ENCODE peak calls at places on chromosomes 12 and 14, in ten cellular contexts. X, K, N, H, M, Z, Q, D, B and Y are unnamed samples.

GRCh38 chr14:24425704-24426103 is 3.8 kb downstream of the CBLN3 start:
- DNase-seq in X (no peak), K (no peak), N (no peak), H (no peak), M (no peak), Z (no peak), Q (peak), D (no peak), B (no peak), Y (no peak)

GRCh38 chr12:34398706-34399630 is 376.7 kb downstream of the ALG10 start:
- DNase-seq in X (peak), K (no peak), N (no peak), H (no peak), M (no peak), Z (no peak), Q (peak), D (peak), B (peak), Y (no peak)

GRCh38 chr14:38880643-38881567 is 222.1 kb downstream of the SEC23A start:
- DNase-seq in X (no peak), K (no peak), N (no peak), H (no peak), M (no peak), Z (no peak), Q (no peak), D (no peak), B (no peak), Y (no peak)

GRCh38 chr14:64663174-64663573 is 41.0 kb upstream of the PLEKHG3 start:
- DNase-seq in X (no peak), K (no peak), N (no peak), H (no peak), M (no peak), Z (no peak), Q (no peak), D (no peak), B (no peak), Y (peak)

GRCh38 chr12:24921251-24922038 is 27.5 kb downstream of the BCAT1 start:
- DNase-seq in X (no peak), K (no peak), N (no peak), H (no peak), M (no peak), Z (no peak), Q (no peak), D (no peak), B (no peak), Y (no peak)

GRCh38 chr12:42450248-42450647 is 124.3 kb downstream of the PPHLN1 start:
- DNase-seq in X (peak), K (no peak), N (no peak), H (no peak), M (no peak), Z (no peak), Q (no peak), D (no peak), B (no peak), Y (no peak)

GRCh38 chr12:107356266-107356936 is 263.1 kb upstream of the CRY1 start:
- DNase-seq in X (no peak), K (no peak), N (no peak), H (no peak), M (no peak), Z (no peak), Q (no peak), D (no peak), B (no peak), Y (peak)

GRCh38 chr14:95070748-95071435 is 86.4 kb downstream of the DICER1 start:
- DNase-seq in X (no peak), K (no peak), N (no peak), H (no peak), M (no peak), Z (no peak), Q (no peak), D (no peak), B (no peak), Y (no peak)

GRCh38 chr14:24212924-24213865 is at the start of gene CHMP4A:
- DNase-seq in X (peak), K (peak), N (peak), H (peak), M (peak), Z (peak), Q (peak), D (peak), B (peak), Y (peak)

GRCh38 chr12:102567031-102567985 is 86.9 kb upstream of the IGF1 start:
- DNase-seq in X (no peak), K (no peak), N (peak), H (no peak), M (no peak), Z (no peak), Q (no peak), D (no peak), B (no peak), Y (peak)

GRCh38 chr12:6752181-6752930 is 585 bp downstream of the MLF2 start:
- DNase-seq in X (peak), K (no peak), N (peak), H (peak), M (no peak), Z (no peak), Q (no peak), D (no peak), B (peak), Y (no peak)

GRCh38 chr12:104059963-104060362 is 4.4 kb upstream of the HCFC2 start:
- DNase-seq in X (no peak), K (no peak), N (no peak), H (no peak), M (no peak), Z (no peak), Q (no peak), D (no peak), B (no peak), Y (no peak)

GRCh38 chr14:96001866-96002510 is 37.2 kb upstream of the C14orf132 start:
- DNase-seq in X (no peak), K (no peak), N (no peak), H (no peak), M (no peak), Z (no peak), Q (no peak), D (no peak), B (no peak), Y (no peak)

GRCh38 chr12:32679910-32680217 is 763 bp downstream of the DNM1L start:
- DNase-seq in X (no peak), K (no peak), N (no peak), H (no peak), M (no peak), Z (no peak), Q (no peak), D (no peak), B (no peak), Y (no peak)

GRCh38 chr12:6292606-6293005 is 17.9 kb upstream of the PLEKHG6 start:
- DNase-seq in X (no peak), K (no peak), N (no peak), H (no peak), M (no peak), Z (no peak), Q (no peak), D (no peak), B (no peak), Y (no peak)

GRCh38 chr14:62084020-62084419 is 321.8 kb downstream of the SNAPC1 start:
- DNase-seq in X (no peak), K (no peak), N (no peak), H (no peak), M (no peak), Z (no peak), Q (no peak), D (no peak), B (no peak), Y (no peak)

GRCh38 chr12:46843811-46844210 is 18.0 kb upstream of the SLC38A4 start:
- DNase-seq in X (no peak), K (no peak), N (no peak), H (no peak), M (no peak), Z (no peak), Q (no peak), D (no peak), B (no peak), Y (no peak)

GRCh38 chr12:51281202-51281924 is 11.1 kb upstream of the SMAGP start:
- DNase-seq in X (no peak), K (no peak), N (no peak), H (no peak), M (no peak), Z (no peak), Q (no peak), D (no peak), B (no peak), Y (peak)

GRCh38 chr14:42437809-42438208 is 831.1 kb downstream of the LRFN5 start:
- DNase-seq in X (no peak), K (no peak), N (no peak), H (no peak), M (no peak), Z (no peak), Q (no peak), D (no peak), B (no peak), Y (no peak)

GRCh38 chr12:52006726-52007157 is at the start of gene TAMALIN:
- DNase-seq in X (peak), K (no peak), N (no peak), H (peak), M (no peak), Z (no peak), Q (peak), D (peak), B (peak), Y (no peak)

GRCh38 chr14:51648296-51648695 is 3.4 kb upstream of the FRMD6 start:
- DNase-seq in X (no peak), K (no peak), N (no peak), H (no peak), M (no peak), Z (no peak), Q (no peak), D (no peak), B (no peak), Y (no peak)

GRCh38 chr14:71372411-71372838 is 465.2 kb downstream of the PCNX1 start:
- DNase-seq in X (no peak), K (no peak), N (no peak), H (no peak), M (no peak), Z (no peak), Q (no peak), D (no peak), B (no peak), Y (no peak)

GRCh38 chr12:52906049-52906645 is 1.3 kb upstream of the KRT8 start:
- DNase-seq in X (no peak), K (no peak), N (no peak), H (no peak), M (no peak), Z (no peak), Q (no peak), D (no peak), B (no peak), Y (no peak)

GRCh38 chr12:63313139-63313538 is 162.1 kb upstream of the AVPR1A start:
- DNase-seq in X (no peak), K (no peak), N (no peak), H (no peak), M (no peak), Z (no peak), Q (no peak), D (no peak), B (no peak), Y (no peak)

GRCh38 chr12:2627343-2628191 is 167.2 kb upstream of the FKBP4 start:
- DNase-seq in X (no peak), K (no peak), N (no peak), H (no peak), M (no peak), Z (no peak), Q (no peak), D (no peak), B (no peak), Y (no peak)

GRCh38 chr12:48744251-48745008 is 27.9 kb upstream of the CCNT1 start:
- DNase-seq in X (no peak), K (no peak), N (no peak), H (no peak), M (no peak), Z (no peak), Q (no peak), D (no peak), B (no peak), Y (no peak)

GRCh38 chr12:54337854-54338650 is 13.1 kb downstream of the COPZ1 start:
- DNase-seq in X (peak), K (no peak), N (no peak), H (no peak), M (no peak), Z (no peak), Q (no peak), D (no peak), B (no peak), Y (no peak)

GRCh38 chr14:71994416-71994815 is 62.2 kb downstream of the RGS6 start:
- DNase-seq in X (no peak), K (no peak), N (no peak), H (no peak), M (no peak), Z (no peak), Q (no peak), D (no peak), B (no peak), Y (no peak)

GRCh38 chr12:29081101-29081500 is 68.0 kb upstream of the FAR2 start:
- DNase-seq in X (no peak), K (no peak), N (no peak), H (no peak), M (no peak), Z (no peak), Q (no peak), D (no peak), B (no peak), Y (no peak)

GRCh38 chr12:69066420-69067373 is 133.7 kb upstream of the CPM start:
- DNase-seq in X (no peak), K (no peak), N (no peak), H (no peak), M (no peak), Z (no peak), Q (no peak), D (no peak), B (no peak), Y (no peak)

GRCh38 chr12:104643093-104643646 is 186.4 kb downstream of the CHST11 start:
- DNase-seq in X (no peak), K (no peak), N (no peak), H (no peak), M (no peak), Z (no peak), Q (no peak), D (no peak), B (no peak), Y (no peak)

GRCh38 chr12:9869307-9870161 is at the start of gene CLEC2B:
- DNase-seq in X (no peak), K (no peak), N (no peak), H (no peak), M (no peak), Z (no peak), Q (no peak), D (no peak), B (no peak), Y (no peak)

GRCh38 chr12:12365931-12366431 is 9.1 kb downstream of the BORCS5 start:
- DNase-seq in X (no peak), K (no peak), N (no peak), H (no peak), M (no peak), Z (no peak), Q (no peak), D (no peak), B (no peak), Y (no peak)

GRCh38 chr12:12364787-12365441 is 8.0 kb downstream of the BORCS5 start:
- DNase-seq in X (no peak), K (no peak), N (no peak), H (no peak), M (no peak), Z (no peak), Q (no peak), D (no peak), B (no peak), Y (no peak)

GRCh38 chr12:12367096-12367998 is 10.5 kb downstream of the BORCS5 start:
- DNase-seq in X (no peak), K (no peak), N (no peak), H (no peak), M (no peak), Z (no peak), Q (no peak), D (no peak), B (no peak), Y (no peak)

DNA sequence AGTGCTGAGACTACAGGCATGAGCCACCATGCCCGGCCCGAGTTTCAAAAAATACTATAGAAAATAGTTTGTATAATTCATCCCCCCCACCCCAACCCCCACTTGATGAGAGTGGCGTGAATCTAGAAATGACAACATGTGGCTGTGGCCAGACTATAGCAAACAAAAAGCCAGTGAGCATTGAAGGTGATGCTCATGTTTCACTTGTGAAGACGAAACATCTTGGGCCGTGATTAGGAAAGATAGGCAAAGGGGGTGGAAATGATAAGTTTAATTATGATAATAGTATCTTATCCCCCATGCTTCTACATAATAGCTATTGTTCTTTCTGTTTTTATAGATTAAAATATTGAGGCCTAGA is 8.5 kb downstream of the BORCS5 start:
- DNase-seq in X (no peak), K (no peak), N (no peak), H (no peak), M (no peak), Z (no peak), Q (no peak), D (no peak), B (no peak), Y (no peak)
- TF ChIP-seq POLR2A in X (no peak), K (no peak), N (no peak), H (no peak), M (no peak), Z (no peak), Q (no peak), D (no peak), B (no peak), Y (no peak)

GRCh38 chr14:105168093-105168420 is 519 bp downstream of the JAG2 start:
- DNase-seq in X (no peak), K (no peak), N (no peak), H (no peak), M (no peak), Z (no peak), Q (no peak), D (no peak), B (no peak), Y (no peak)

GRCh38 chr14:105169776-105170655 is 1.4 kb upstream of the JAG2 start:
- DNase-seq in X (no peak), K (no peak), N (no peak), H (no peak), M (no peak), Z (no peak), Q (no peak), D (no peak), B (no peak), Y (no peak)

GRCh38 chr14:105168979-105169507 is 467 bp upstream of the JAG2 start:
- DNase-seq in X (no peak), K (no peak), N (peak), H (no peak), M (no peak), Z (no peak), Q (no peak), D (peak), B (no peak), Y (no peak)

GRCh38 chr14:105167303-105168092 is 1.1 kb downstream of the JAG2 start:
- DNase-seq in X (no peak), K (no peak), N (no peak), H (no peak), M (no peak), Z (no peak), Q (no peak), D (no peak), B (no peak), Y (no peak)

DNA sequence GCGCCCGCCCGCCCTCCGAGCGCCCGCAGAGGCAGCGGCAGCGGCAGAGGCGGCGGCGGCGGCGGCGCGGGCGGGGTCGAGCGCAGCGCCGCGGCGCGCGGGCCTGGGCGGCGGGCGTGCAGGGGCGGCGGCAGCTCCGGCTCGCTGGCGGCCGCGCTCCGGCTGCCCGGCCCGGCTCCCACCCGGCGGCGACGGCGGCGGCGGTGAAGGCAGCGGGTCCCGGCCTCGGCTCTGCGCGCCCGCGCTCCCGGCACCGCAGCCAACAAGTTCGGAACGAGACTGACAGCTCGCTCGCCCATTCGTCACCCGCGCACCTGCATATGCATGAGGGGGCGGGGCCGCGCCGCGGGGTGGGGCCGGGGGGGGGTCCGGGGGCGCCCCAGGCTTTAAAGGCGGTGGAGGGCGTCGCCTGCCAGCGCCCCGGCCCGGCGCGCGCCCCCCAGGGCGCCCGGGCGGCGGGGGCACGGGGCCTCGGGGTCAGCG is at the start of gene JAG2:
- DNase-seq in X (no peak), K (no peak), N (peak), H (peak), M (no peak), Z (no peak), Q (peak), D (peak), B (no peak), Y (peak)
- TF ChIP-seq POLR2A in X (no peak), K (no peak), N (no peak), H (no peak), M (no peak), Z (no peak), Q (no peak), D (no peak), B (no peak), Y (peak)

GRCh38 chr14:104082807-104083206 is 2.7 kb upstream of the ASPG start:
- DNase-seq in X (peak), K (no peak), N (no peak), H (no peak), M (no peak), Z (no peak), Q (peak), D (peak), B (peak), Y (peak)
- TF ChIP-seq POLR2A in X (no peak), K (no peak), N (no peak), H (peak), M (no peak), Z (no peak), Q (no peak), D (no peak), B (no peak), Y (no peak)

GRCh38 chr12:131853832-131854797 is 25.9 kb downstream of the MMP17 start:
- DNase-seq in X (no peak), K (no peak), N (no peak), H (no peak), M (no peak), Z (no peak), Q (no peak), D (peak), B (no peak), Y (no peak)

GRCh38 chr12:131850856-131851559 is 22.8 kb downstream of the MMP17 start:
- DNase-seq in X (peak), K (no peak), N (peak), H (no peak), M (no peak), Z (no peak), Q (peak), D (peak), B (no peak), Y (no peak)

GRCh38 chr12:131849700-131850553 is 21.7 kb downstream of the MMP17 start:
- DNase-seq in X (no peak), K (no peak), N (no peak), H (no peak), M (no peak), Z (no peak), Q (no peak), D (peak), B (no peak), Y (no peak)

GRCh38 chr12:131852551-131853299 is 24.5 kb downstream of the MMP17 start:
- DNase-seq in X (no peak), K (no peak), N (no peak), H (peak), M (no peak), Z (no peak), Q (no peak), D (peak), B (no peak), Y (no peak)

DNA sequence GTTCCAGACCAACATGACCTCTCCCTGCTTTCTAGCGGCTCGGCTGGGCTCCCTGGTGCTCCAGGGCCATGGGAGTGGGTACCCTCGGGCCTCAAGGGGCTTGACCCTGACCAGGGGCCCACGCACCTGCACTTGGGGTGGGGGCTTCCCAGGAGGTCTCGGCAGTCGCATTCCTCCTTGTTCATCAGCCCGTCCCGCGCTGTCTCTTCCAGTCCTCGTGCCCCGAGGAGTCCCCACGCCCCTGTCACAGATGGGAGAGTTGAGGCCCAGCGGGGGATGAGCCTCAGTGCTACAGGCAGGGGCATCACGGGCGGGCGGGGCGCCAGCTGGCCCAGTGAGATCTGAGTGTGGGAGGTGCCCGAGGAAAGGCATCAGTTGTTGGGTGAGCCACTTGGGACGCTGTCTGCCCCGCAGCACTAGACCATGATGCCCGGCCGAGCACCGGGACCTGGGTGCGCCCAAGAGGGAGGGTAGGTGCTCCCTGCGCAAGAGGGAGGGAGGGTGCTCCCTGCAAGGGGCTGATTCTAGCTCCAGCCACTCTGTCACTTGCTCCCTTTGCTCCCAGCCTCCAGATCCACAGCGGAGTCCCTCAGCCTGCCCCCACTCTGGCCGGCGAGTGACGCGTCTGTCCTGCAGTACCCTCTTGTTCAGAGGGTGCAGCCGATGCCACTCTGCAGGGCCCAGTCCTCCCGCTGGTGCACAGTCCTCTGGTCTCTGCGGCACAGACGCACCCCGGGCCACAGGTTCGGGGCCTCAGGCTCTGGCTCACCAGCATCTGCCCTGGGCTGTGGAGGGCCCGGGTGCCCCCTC is 23.8 kb downstream of the MMP17 start:
- DNase-seq in X (no peak), K (no peak), N (no peak), H (no peak), M (no peak), Z (no peak), Q (no peak), D (peak), B (no peak), Y (no peak)
- TF ChIP-seq POLR2A in X (no peak), K (no peak), N (no peak), H (no peak), M (no peak), Z (no peak), Q (no peak), D (no peak), B (no peak), Y (no peak)